ENCODE peak calls at places on chromosomes 11 and 22, in five cellular contexts. One of them, this sample, is unnamed.

GRCh38 chr11:35911616-35912165 is 32.2 kb upstream of the LDLRAD3 start:
- DNase-seq in mammary epithelial cell: no peak
- DNase-seq in GM13977: peak; percentile 14
- DNase-seq in colonic mucosa: no peak
- DNase-seq in left ventricle myocardium inferior: no peak
- DNase-seq in this sample: no peak

GRCh38 chr22:36835903-36836302 is 19.1 kb upstream of the PVALB start:
- DNase-seq in GM13977: no peak
- DNase-seq in left ventricle myocardium inferior: no peak
- DNase-seq in mammary epithelial cell: no peak
- DNase-seq in colonic mucosa: no peak
- DNase-seq in this sample: no peak

GRCh38 chr11:35267504-35267903 is 128.5 kb downstream of the CD44 start:
- DNase-seq in left ventricle myocardium inferior: no peak
- DNase-seq in GM13977: no peak
- DNase-seq in colonic mucosa: no peak
- DNase-seq in mammary epithelial cell: no peak
- DNase-seq in this sample: no peak

GRCh38 chr11:31050061-31050790 is 319.3 kb downstream of the DCDC1 start:
- DNase-seq in colonic mucosa: peak; percentile 32
- DNase-seq in left ventricle myocardium inferior: no peak
- DNase-seq in GM13977: no peak
- DNase-seq in mammary epithelial cell: no peak
- DNase-seq in this sample: peak; percentile 6

GRCh38 chr22:19611590-19611989 is 87.4 kb upstream of the CLDN5 start:
- DNase-seq in mammary epithelial cell: no peak
- DNase-seq in left ventricle myocardium inferior: no peak
- DNase-seq in GM13977: no peak
- DNase-seq in colonic mucosa: no peak
- DNase-seq in this sample: no peak

GRCh38 chr11:22539851-22540376 is 85.7 kb downstream of the FANCF start:
- DNase-seq in colonic mucosa: no peak
- DNase-seq in GM13977: peak; percentile 4
- DNase-seq in mammary epithelial cell: peak; percentile 31
- DNase-seq in left ventricle myocardium inferior: no peak
- DNase-seq in this sample: peak; percentile 16

GRCh38 chr11:128859563-128860441 is 7.3 kb downstream of the KCNJ1 start:
- DNase-seq in mammary epithelial cell: peak; percentile 31
- DNase-seq in GM13977: peak; percentile 83
- DNase-seq in left ventricle myocardium inferior: peak; percentile 76
- DNase-seq in colonic mucosa: peak; percentile 80
- DNase-seq in this sample: peak; percentile 57

GRCh38 chr22:47053013-47053864 is 290.8 kb downstream of the TBC1D22A start:
- DNase-seq in left ventricle myocardium inferior: no peak
- DNase-seq in colonic mucosa: no peak
- DNase-seq in GM13977: no peak
- DNase-seq in mammary epithelial cell: no peak
- DNase-seq in this sample: no peak

GRCh38 chr11:110907629-110908028 is 195.4 kb upstream of the ARHGAP20 start:
- DNase-seq in colonic mucosa: peak; percentile 65
- DNase-seq in mammary epithelial cell: peak; percentile 93
- DNase-seq in GM13977: no peak
- DNase-seq in left ventricle myocardium inferior: no peak
- DNase-seq in this sample: peak; percentile 41

GRCh38 chr11:61855939-61856730 is 28.0 kb downstream of the FADS2 start:
- DNase-seq in mammary epithelial cell: no peak
- DNase-seq in left ventricle myocardium inferior: no peak
- DNase-seq in GM13977: no peak
- DNase-seq in colonic mucosa: no peak
- DNase-seq in this sample: no peak

GRCh38 chr11:122951231-122951630 is 30.4 kb downstream of the BSX start:
- DNase-seq in left ventricle myocardium inferior: no peak
- DNase-seq in GM13977: no peak
- DNase-seq in colonic mucosa: no peak
- DNase-seq in mammary epithelial cell: no peak
- DNase-seq in this sample: no peak

GRCh38 chr22:27344546-27344945 is 457.0 kb downstream of the MN1 start:
- DNase-seq in left ventricle myocardium inferior: no peak
- DNase-seq in colonic mucosa: no peak
- DNase-seq in GM13977: no peak
- DNase-seq in mammary epithelial cell: no peak
- DNase-seq in this sample: no peak

GRCh38 chr22:48827228-48827810 is 1000.4 kb downstream of the BRD1 start:
- DNase-seq in left ventricle myocardium inferior: no peak
- DNase-seq in mammary epithelial cell: no peak
- DNase-seq in colonic mucosa: no peak
- DNase-seq in GM13977: no peak
- DNase-seq in this sample: no peak

GRCh38 chr22:29143848-29144785 is 61.6 kb upstream of the EMID1 start:
- DNase-seq in mammary epithelial cell: no peak
- DNase-seq in colonic mucosa: no peak
- DNase-seq in GM13977: no peak
- DNase-seq in left ventricle myocardium inferior: no peak
- DNase-seq in this sample: no peak

GRCh38 chr11:79371152-79371551 is 69.7 kb downstream of the TENM4 start:
- DNase-seq in left ventricle myocardium inferior: no peak
- DNase-seq in GM13977: no peak
- DNase-seq in mammary epithelial cell: peak; percentile 65
- DNase-seq in colonic mucosa: no peak
- DNase-seq in this sample: no peak

GRCh38 chr11:112903310-112903709 is 57.9 kb upstream of the NCAM1 start:
- DNase-seq in left ventricle myocardium inferior: no peak
- DNase-seq in GM13977: no peak
- DNase-seq in mammary epithelial cell: no peak
- DNase-seq in colonic mucosa: no peak
- DNase-seq in this sample: no peak

GRCh38 chr22:23789638-23790037 is 2.9 kb downstream of the SMARCB1 start:
- DNase-seq in left ventricle myocardium inferior: no peak
- DNase-seq in colonic mucosa: no peak
- DNase-seq in GM13977: no peak
- DNase-seq in mammary epithelial cell: no peak
- DNase-seq in this sample: no peak
- TF ChIP-seq CTCF in left ventricle myocardium inferior: no peak
- TF ChIP-seq CTCF in colonic mucosa: no peak
- TF ChIP-seq CTCF in GM13977: no peak
- TF ChIP-seq CTCF in mammary epithelial cell: no peak
- TF ChIP-seq CTCF in this sample: no peak

DNA sequence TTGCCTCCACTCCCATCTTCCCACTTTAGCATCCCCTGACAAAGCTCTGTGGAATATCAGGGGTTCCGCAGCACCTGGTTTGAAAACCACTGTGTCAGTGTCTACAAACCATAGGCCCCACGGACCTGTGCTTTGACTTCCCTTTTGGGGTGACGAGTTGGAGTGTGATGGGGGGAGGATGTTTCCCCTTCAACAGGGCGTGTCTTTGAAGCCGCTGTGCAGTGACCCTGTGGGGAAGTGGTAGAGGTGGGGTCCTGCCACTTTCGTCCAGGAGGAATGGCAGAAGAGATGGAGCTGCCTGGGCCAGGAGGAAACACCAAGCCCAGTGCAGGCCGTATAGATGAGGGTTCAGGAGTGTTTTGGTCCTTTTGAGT is 20.9 kb downstream of the TPBGL start:
- DNase-seq in colonic mucosa: no peak
- DNase-seq in GM13977: no peak
- DNase-seq in left ventricle myocardium inferior: no peak
- DNase-seq in mammary epithelial cell: no peak
- DNase-seq in this sample: no peak
- TF ChIP-seq CTCF in colonic mucosa: no peak
- TF ChIP-seq CTCF in GM13977: no peak
- TF ChIP-seq CTCF in left ventricle myocardium inferior: no peak
- TF ChIP-seq CTCF in mammary epithelial cell: no peak
- TF ChIP-seq CTCF in this sample: no peak

DNA sequence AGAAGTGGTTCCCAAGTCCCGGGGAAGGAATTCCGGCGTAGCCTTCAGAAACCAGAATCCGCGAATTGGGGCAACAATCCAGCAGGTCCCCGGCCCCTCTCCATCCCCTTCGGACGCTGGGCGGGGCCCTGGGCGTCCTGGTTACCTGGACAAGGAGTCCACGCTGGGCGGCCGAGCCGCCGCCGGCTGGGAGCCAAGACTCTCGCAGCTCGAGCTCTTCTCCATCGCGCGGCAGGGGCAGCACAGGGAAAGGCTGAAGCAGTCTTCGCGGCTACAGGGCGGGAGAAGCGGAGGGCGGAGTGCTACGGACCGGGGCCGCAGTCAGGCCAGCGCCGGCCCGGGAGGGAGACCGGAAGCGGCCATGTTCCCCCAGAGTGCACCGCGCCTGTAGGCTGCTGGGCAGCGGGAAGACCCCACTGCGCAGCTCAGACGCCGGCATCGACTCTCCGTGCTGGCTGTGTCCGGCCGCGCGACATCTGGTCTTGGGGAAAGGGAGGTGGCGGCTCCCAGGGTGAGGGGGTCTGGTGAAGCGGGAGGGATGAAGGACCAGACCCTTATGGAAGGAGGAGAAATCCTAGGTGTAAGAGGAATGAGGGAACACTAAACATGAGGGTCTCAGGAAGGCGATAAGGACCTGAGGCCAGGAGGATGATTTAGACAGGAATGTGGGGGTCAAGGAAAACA is at the start of gene MTMR2:
- DNase-seq in mammary epithelial cell: peak; percentile 66
- DNase-seq in left ventricle myocardium inferior: peak; percentile 80
- DNase-seq in GM13977: peak; percentile 84
- DNase-seq in colonic mucosa: peak; percentile 82
- DNase-seq in this sample: peak; percentile 61
- TF ChIP-seq CTCF in mammary epithelial cell: no peak
- TF ChIP-seq CTCF in left ventricle myocardium inferior: no peak
- TF ChIP-seq CTCF in GM13977: no peak
- TF ChIP-seq CTCF in colonic mucosa: no peak
- TF ChIP-seq CTCF in this sample: no peak

DNA sequence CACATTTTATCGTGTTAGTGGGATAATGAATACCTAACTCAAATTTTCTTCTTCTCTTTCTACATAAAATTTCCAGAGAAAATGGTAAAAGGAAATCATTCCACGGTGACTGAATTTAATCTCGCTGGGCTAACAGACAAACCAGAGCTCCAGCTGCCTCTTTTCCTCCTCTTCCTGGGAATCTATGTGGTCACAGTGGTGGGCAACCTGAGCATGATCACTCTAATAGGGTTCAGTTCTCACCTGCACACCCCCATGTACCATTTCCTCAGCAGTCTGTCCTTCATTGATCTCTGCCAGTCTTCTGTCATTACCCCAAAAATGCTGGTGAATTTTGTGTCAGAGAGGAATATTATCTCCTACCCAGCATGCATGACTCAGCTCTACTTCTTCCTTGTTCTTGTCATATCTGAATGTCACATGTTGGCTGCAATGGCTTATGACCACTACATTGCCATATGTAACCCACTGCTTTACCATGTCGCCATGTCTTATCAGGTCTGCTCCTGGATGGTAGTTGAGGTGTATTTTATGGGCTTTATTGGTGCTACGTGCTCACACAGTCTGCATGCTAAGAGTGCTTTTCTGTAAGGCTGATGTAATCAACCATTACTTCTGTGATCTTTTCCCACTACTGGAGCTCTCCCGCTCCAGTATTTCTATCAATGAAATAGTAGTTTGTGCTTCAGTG is 24.1 kb downstream of the OR10D3 start:
- DNase-seq in colonic mucosa: no peak
- DNase-seq in mammary epithelial cell: no peak
- DNase-seq in GM13977: no peak
- DNase-seq in left ventricle myocardium inferior: no peak
- DNase-seq in this sample: no peak
- TF ChIP-seq CTCF in colonic mucosa: no peak
- TF ChIP-seq CTCF in mammary epithelial cell: no peak
- TF ChIP-seq CTCF in GM13977: no peak
- TF ChIP-seq CTCF in left ventricle myocardium inferior: no peak
- TF ChIP-seq CTCF in this sample: no peak

DNA sequence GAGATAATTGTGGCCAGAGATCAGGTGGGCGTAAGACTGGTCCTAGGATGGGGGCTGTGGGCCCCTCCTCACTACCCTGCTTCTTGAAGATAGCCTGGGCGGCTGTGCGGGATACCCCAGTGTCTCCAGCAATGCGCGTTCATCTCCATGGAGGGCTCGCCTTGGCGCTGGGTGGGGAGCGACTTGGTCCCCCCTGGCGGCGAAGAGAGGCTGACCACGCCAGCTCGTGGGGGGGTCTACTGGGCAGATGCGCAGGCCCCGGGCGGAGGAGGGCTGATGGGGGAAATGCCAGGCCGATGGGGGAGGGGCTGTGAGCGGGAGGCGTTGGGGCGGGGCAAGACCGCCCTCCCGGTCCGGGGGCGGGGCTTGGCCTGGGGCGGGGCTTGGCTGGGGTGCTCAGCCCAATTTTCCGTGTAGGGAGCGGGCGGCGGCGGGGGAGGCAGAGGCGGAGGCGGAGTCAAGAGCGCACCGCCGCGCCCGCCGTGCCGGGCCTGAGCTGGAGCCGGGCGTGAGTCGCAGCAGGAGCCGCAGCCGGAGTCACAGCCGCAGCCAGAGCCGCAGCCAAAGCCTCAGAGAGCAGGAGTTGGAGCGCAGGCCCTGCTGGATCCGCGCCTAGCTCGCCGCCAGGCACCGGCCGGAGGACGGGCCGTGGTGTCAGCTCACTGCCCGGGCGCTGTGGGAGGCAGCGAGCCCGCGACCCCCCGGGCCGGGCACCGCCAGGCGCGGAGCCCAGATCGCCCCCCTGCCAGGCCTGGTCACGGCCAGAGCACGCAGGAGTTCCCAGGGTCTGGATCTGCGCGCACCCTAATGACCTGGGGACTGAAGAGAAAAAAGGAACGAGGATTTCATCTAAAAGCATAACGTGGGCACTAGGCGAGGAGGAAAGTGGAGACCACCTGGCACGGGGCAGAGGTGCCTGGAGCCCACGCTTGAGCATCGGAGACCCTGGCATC is at the start of gene SLC35E4:
- DNase-seq in GM13977: peak; percentile 98
- DNase-seq in colonic mucosa: peak; percentile 99
- DNase-seq in left ventricle myocardium inferior: peak; percentile 95
- DNase-seq in mammary epithelial cell: peak; percentile 88
- DNase-seq in this sample: peak; percentile 94
- TF ChIP-seq CTCF in GM13977: peak; percentile 20
- TF ChIP-seq CTCF in colonic mucosa: no peak
- TF ChIP-seq CTCF in left ventricle myocardium inferior: peak; percentile 24
- TF ChIP-seq CTCF in mammary epithelial cell: no peak
- TF ChIP-seq CTCF in this sample: no peak

DNA sequence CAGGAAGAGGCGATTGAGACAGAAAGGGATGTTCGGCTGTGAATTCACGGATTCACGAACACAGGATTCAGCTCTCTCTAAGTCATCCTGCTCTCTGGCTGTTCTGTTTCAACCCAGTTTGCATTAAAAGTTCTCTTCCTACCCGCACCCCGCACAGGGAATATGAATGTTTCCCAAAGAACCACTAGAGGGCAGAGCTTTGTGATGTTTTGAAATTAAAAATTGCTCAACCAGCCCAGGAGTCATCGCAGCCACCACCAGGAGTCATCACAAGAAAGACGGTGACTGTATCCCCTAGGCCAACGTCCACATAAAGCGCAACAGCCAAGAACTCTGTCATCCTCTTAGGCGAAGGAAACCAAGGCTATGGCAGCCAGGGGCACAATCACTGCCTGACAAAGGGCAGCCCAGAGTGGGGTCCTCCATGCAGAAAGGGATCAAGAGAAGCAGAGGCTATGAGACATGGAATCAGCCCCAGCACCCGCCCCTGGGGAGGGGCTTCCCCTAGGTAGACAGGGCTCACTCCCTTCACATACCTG is 122.4 kb downstream of the WT1 start:
- DNase-seq in mammary epithelial cell: peak; percentile 66
- DNase-seq in GM13977: peak; percentile 40
- DNase-seq in colonic mucosa: peak; percentile 18
- DNase-seq in left ventricle myocardium inferior: no peak
- DNase-seq in this sample: peak; percentile 60
- TF ChIP-seq CTCF in mammary epithelial cell: peak; percentile 63
- TF ChIP-seq CTCF in GM13977: peak; percentile 57
- TF ChIP-seq CTCF in colonic mucosa: peak; percentile 54
- TF ChIP-seq CTCF in left ventricle myocardium inferior: peak; percentile 69
- TF ChIP-seq CTCF in this sample: peak; percentile 84